ENCODE peak calls at places on chromosomes 16 and 17, in nine cellular contexts. One of them, this sample, is unnamed.

GRCh38 chr16:56985962-56986360 is 3.4 kb upstream of the NLRC5 start:
- DNase-seq in endothelial cell: no peak
- DNase-seq in Calu3: no peak
- DNase-seq in esophagus squamous epithelium: no peak
- DNase-seq in dorsolateral prefrontal cortex: no peak
- DNase-seq in lower leg skin: no peak
- DNase-seq in heart left ventricle: no peak
- DNase-seq in fibroblast of mammary gland: no peak
- DNase-seq in cardiac muscle cell: no peak
- DNase-seq in this sample: no peak

GRCh38 chr17:6231465-6231864 is 161.3 kb downstream of the WSCD1 start:
- DNase-seq in endothelial cell: no peak
- DNase-seq in Calu3: no peak
- DNase-seq in esophagus squamous epithelium: no peak
- DNase-seq in dorsolateral prefrontal cortex: no peak
- DNase-seq in lower leg skin: peak; percentile 57
- DNase-seq in heart left ventricle: no peak
- DNase-seq in fibroblast of mammary gland: no peak
- DNase-seq in cardiac muscle cell: no peak
- DNase-seq in this sample: no peak

GRCh38 chr16:4859190-4859899 is 12.1 kb downstream of the UBN1 start:
- DNase-seq in endothelial cell: no peak
- DNase-seq in Calu3: no peak
- DNase-seq in esophagus squamous epithelium: no peak
- DNase-seq in dorsolateral prefrontal cortex: no peak
- DNase-seq in lower leg skin: peak; percentile 61
- DNase-seq in heart left ventricle: no peak
- DNase-seq in fibroblast of mammary gland: no peak
- DNase-seq in cardiac muscle cell: no peak
- DNase-seq in this sample: no peak

GRCh38 chr17:45436625-45437460 is 4.2 kb upstream of the ARHGAP27 start:
- DNase-seq in endothelial cell: no peak
- DNase-seq in Calu3: no peak
- DNase-seq in esophagus squamous epithelium: no peak
- DNase-seq in dorsolateral prefrontal cortex: no peak
- DNase-seq in lower leg skin: no peak
- DNase-seq in heart left ventricle: no peak
- DNase-seq in fibroblast of mammary gland: no peak
- DNase-seq in cardiac muscle cell: no peak
- DNase-seq in this sample: no peak

GRCh38 chr17:67646472-67646871 is 71.3 kb upstream of the NOL11 start:
- DNase-seq in endothelial cell: no peak
- DNase-seq in Calu3: no peak
- DNase-seq in esophagus squamous epithelium: no peak
- DNase-seq in dorsolateral prefrontal cortex: no peak
- DNase-seq in lower leg skin: no peak
- DNase-seq in heart left ventricle: no peak
- DNase-seq in fibroblast of mammary gland: no peak
- DNase-seq in cardiac muscle cell: no peak
- DNase-seq in this sample: no peak

GRCh38 chr17:51650772-51651171 is 390.4 kb downstream of the UTP18 start:
- DNase-seq in endothelial cell: no peak
- DNase-seq in Calu3: no peak
- DNase-seq in esophagus squamous epithelium: no peak
- DNase-seq in dorsolateral prefrontal cortex: no peak
- DNase-seq in lower leg skin: no peak
- DNase-seq in heart left ventricle: no peak
- DNase-seq in fibroblast of mammary gland: no peak
- DNase-seq in cardiac muscle cell: no peak
- DNase-seq in this sample: no peak

GRCh38 chr17:44354582-44355309 is 8.9 kb downstream of the FAM171A2 start:
- DNase-seq in endothelial cell: peak; percentile 84
- DNase-seq in Calu3: no peak
- DNase-seq in esophagus squamous epithelium: no peak
- DNase-seq in dorsolateral prefrontal cortex: no peak
- DNase-seq in lower leg skin: no peak
- DNase-seq in heart left ventricle: peak; percentile 53
- DNase-seq in fibroblast of mammary gland: no peak
- DNase-seq in cardiac muscle cell: peak; percentile 79
- DNase-seq in this sample: peak; percentile 70

GRCh38 chr16:55569025-55569424 is 2.5 kb downstream of the CAPNS2 start:
- DNase-seq in endothelial cell: no peak
- DNase-seq in Calu3: no peak
- DNase-seq in esophagus squamous epithelium: no peak
- DNase-seq in dorsolateral prefrontal cortex: no peak
- DNase-seq in lower leg skin: no peak
- DNase-seq in heart left ventricle: no peak
- DNase-seq in fibroblast of mammary gland: peak; percentile 72
- DNase-seq in cardiac muscle cell: no peak
- DNase-seq in this sample: no peak

GRCh38 chr17:30395398-30396022 is 16.8 kb downstream of the CPD start:
- DNase-seq in endothelial cell: no peak
- DNase-seq in Calu3: no peak
- DNase-seq in esophagus squamous epithelium: no peak
- DNase-seq in dorsolateral prefrontal cortex: no peak
- DNase-seq in lower leg skin: no peak
- DNase-seq in heart left ventricle: no peak
- DNase-seq in fibroblast of mammary gland: no peak
- DNase-seq in cardiac muscle cell: no peak
- DNase-seq in this sample: no peak

GRCh38 chr16:67517178-67517492 is 11.5 kb upstream of the RIPOR1 start:
- DNase-seq in endothelial cell: no peak
- DNase-seq in Calu3: no peak
- DNase-seq in esophagus squamous epithelium: no peak
- DNase-seq in dorsolateral prefrontal cortex: no peak
- DNase-seq in lower leg skin: no peak
- DNase-seq in heart left ventricle: no peak
- DNase-seq in fibroblast of mammary gland: no peak
- DNase-seq in cardiac muscle cell: no peak
- DNase-seq in this sample: no peak

GRCh38 chr16:48505705-48506104 is 104.3 kb downstream of the N4BP1 start:
- DNase-seq in endothelial cell: no peak
- DNase-seq in Calu3: no peak
- DNase-seq in esophagus squamous epithelium: no peak
- DNase-seq in dorsolateral prefrontal cortex: no peak
- DNase-seq in lower leg skin: peak; percentile 37
- DNase-seq in heart left ventricle: no peak
- DNase-seq in fibroblast of mammary gland: no peak
- DNase-seq in cardiac muscle cell: no peak
- DNase-seq in this sample: no peak

GRCh38 chr16:48511716-48512115 is 98.3 kb downstream of the N4BP1 start:
- DNase-seq in endothelial cell: no peak
- DNase-seq in Calu3: no peak
- DNase-seq in esophagus squamous epithelium: no peak
- DNase-seq in dorsolateral prefrontal cortex: no peak
- DNase-seq in lower leg skin: peak; percentile 18
- DNase-seq in heart left ventricle: no peak
- DNase-seq in fibroblast of mammary gland: no peak
- DNase-seq in cardiac muscle cell: no peak
- DNase-seq in this sample: no peak

GRCh38 chr16:48507346-48507745 is 102.6 kb downstream of the N4BP1 start:
- DNase-seq in endothelial cell: no peak
- DNase-seq in Calu3: no peak
- DNase-seq in esophagus squamous epithelium: no peak
- DNase-seq in dorsolateral prefrontal cortex: no peak
- DNase-seq in lower leg skin: no peak
- DNase-seq in heart left ventricle: no peak
- DNase-seq in fibroblast of mammary gland: peak; percentile 32
- DNase-seq in cardiac muscle cell: no peak
- DNase-seq in this sample: no peak

GRCh38 chr16:48507886-48508285 is 102.1 kb downstream of the N4BP1 start:
- DNase-seq in endothelial cell: no peak
- DNase-seq in Calu3: no peak
- DNase-seq in esophagus squamous epithelium: no peak
- DNase-seq in dorsolateral prefrontal cortex: no peak
- DNase-seq in lower leg skin: peak; percentile 69
- DNase-seq in heart left ventricle: no peak
- DNase-seq in fibroblast of mammary gland: no peak
- DNase-seq in cardiac muscle cell: no peak
- DNase-seq in this sample: no peak

DNA sequence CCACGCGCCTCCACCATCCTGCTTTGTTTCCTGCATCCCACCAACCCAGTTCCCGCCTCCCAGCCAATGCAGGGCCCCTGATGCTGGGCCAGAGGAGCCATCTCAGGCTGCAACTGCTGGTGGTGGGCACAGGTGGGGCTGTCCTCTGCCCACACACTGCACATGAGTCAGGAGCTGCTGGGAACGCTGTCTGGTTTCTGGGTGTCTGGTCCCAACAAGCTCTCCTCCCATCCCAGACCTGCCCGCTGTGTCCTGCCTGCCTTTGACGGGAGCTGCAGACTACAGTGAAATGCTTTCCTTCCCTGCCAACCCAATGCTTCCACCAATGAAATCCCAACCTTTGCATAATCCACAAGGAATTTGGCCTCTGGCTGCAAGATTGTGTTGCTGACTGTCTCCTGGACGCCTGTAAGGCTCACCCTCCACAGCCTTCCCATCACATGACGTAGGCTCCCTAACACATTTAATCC is 98.9 kb downstream of the N4BP1 start:
- DNase-seq in endothelial cell: no peak
- DNase-seq in Calu3: no peak
- DNase-seq in esophagus squamous epithelium: no peak
- DNase-seq in dorsolateral prefrontal cortex: no peak
- DNase-seq in lower leg skin: peak; percentile 79
- DNase-seq in heart left ventricle: no peak
- DNase-seq in fibroblast of mammary gland: peak; percentile 75
- DNase-seq in cardiac muscle cell: no peak
- DNase-seq in this sample: no peak
- TF ChIP-seq CTCF in endothelial cell: no peak
- TF ChIP-seq CTCF in Calu3: no peak
- TF ChIP-seq CTCF in esophagus squamous epithelium: peak; percentile 10
- TF ChIP-seq CTCF in dorsolateral prefrontal cortex: no peak
- TF ChIP-seq CTCF in lower leg skin: no peak
- TF ChIP-seq CTCF in heart left ventricle: no peak
- TF ChIP-seq CTCF in fibroblast of mammary gland: no peak
- TF ChIP-seq CTCF in cardiac muscle cell: no peak
- TF ChIP-seq CTCF in this sample: no peak

GRCh38 chr17:7887038-7887481 is 1.5 kb upstream of the CHD3 start:
- DNase-seq in endothelial cell: no peak
- DNase-seq in Calu3: no peak
- DNase-seq in esophagus squamous epithelium: no peak
- DNase-seq in dorsolateral prefrontal cortex: no peak
- DNase-seq in lower leg skin: no peak
- DNase-seq in heart left ventricle: no peak
- DNase-seq in fibroblast of mammary gland: no peak
- DNase-seq in cardiac muscle cell: peak; percentile 42
- DNase-seq in this sample: no peak
- TF ChIP-seq CTCF in endothelial cell: no peak
- TF ChIP-seq CTCF in Calu3: no peak
- TF ChIP-seq CTCF in esophagus squamous epithelium: no peak
- TF ChIP-seq CTCF in dorsolateral prefrontal cortex: no peak
- TF ChIP-seq CTCF in lower leg skin: no peak
- TF ChIP-seq CTCF in heart left ventricle: no peak
- TF ChIP-seq CTCF in fibroblast of mammary gland: no peak
- TF ChIP-seq CTCF in cardiac muscle cell: no peak
- TF ChIP-seq CTCF in this sample: no peak

GRCh38 chr17:66583112-66583748 is 251.7 kb upstream of the CACNG5 start:
- DNase-seq in endothelial cell: no peak
- DNase-seq in Calu3: no peak
- DNase-seq in esophagus squamous epithelium: no peak
- DNase-seq in dorsolateral prefrontal cortex: no peak
- DNase-seq in lower leg skin: no peak
- DNase-seq in heart left ventricle: no peak
- DNase-seq in fibroblast of mammary gland: no peak
- DNase-seq in cardiac muscle cell: no peak
- DNase-seq in this sample: no peak

GRCh38 chr17:66582373-66583111 is 252.4 kb upstream of the CACNG5 start:
- DNase-seq in endothelial cell: no peak
- DNase-seq in Calu3: no peak
- DNase-seq in esophagus squamous epithelium: no peak
- DNase-seq in dorsolateral prefrontal cortex: no peak
- DNase-seq in lower leg skin: no peak
- DNase-seq in heart left ventricle: no peak
- DNase-seq in fibroblast of mammary gland: no peak
- DNase-seq in cardiac muscle cell: no peak
- DNase-seq in this sample: no peak

GRCh38 chr17:66580178-66580577 is 254.7 kb upstream of the CACNG5 start:
- DNase-seq in endothelial cell: no peak
- DNase-seq in Calu3: peak; percentile 5
- DNase-seq in esophagus squamous epithelium: no peak
- DNase-seq in dorsolateral prefrontal cortex: no peak
- DNase-seq in lower leg skin: no peak
- DNase-seq in heart left ventricle: peak; percentile 36
- DNase-seq in fibroblast of mammary gland: peak; percentile 28
- DNase-seq in cardiac muscle cell: peak; percentile 81
- DNase-seq in this sample: no peak

GRCh38 chr17:66578781-66579489 is 256.0 kb upstream of the CACNG5 start:
- DNase-seq in endothelial cell: no peak
- DNase-seq in Calu3: no peak
- DNase-seq in esophagus squamous epithelium: no peak
- DNase-seq in dorsolateral prefrontal cortex: no peak
- DNase-seq in lower leg skin: no peak
- DNase-seq in heart left ventricle: no peak
- DNase-seq in fibroblast of mammary gland: no peak
- DNase-seq in cardiac muscle cell: peak; percentile 33
- DNase-seq in this sample: no peak

DNA sequence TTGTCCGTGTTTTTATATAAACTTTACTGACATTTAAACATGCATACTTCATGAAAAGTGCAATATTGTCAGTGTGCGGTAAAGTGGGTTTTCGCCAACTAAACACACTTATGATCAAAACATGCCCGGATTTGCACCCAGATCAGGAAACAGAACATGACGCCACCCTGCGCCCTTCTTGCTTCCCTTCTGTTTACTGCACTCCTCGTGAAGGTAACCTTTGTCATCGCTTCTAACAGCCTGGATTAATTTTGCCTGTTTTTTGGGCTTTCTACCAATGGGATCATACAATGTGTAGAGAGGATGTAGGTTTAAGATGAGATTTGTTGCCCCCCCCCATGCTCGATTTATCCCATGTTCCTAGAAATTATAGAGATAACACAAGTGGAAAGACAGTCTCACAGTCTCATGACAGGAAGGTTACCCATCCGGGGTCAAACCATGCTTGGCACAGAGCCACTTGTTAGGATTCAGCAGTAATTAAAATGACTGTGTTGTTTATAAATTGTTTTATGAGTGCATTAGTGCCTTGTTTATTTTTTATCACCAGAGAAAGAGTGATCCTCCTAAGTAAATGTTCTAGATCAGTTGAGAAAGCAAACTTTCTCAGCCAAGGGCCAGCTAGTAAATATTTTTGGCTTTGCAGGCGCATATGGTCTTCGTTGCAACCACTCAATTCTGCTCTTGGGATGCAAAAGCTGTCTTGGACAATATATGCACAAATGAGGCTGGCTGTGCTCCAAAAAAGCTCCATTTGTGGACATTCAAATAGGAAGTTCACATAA is 254.1 kb upstream of the CACNG5 start:
- DNase-seq in endothelial cell: no peak
- DNase-seq in Calu3: no peak
- DNase-seq in esophagus squamous epithelium: no peak
- DNase-seq in dorsolateral prefrontal cortex: peak; percentile 23
- DNase-seq in lower leg skin: no peak
- DNase-seq in heart left ventricle: peak; percentile 44
- DNase-seq in fibroblast of mammary gland: peak; percentile 31
- DNase-seq in cardiac muscle cell: no peak
- DNase-seq in this sample: no peak
- TF ChIP-seq CTCF in endothelial cell: no peak
- TF ChIP-seq CTCF in Calu3: no peak
- TF ChIP-seq CTCF in esophagus squamous epithelium: no peak
- TF ChIP-seq CTCF in dorsolateral prefrontal cortex: no peak
- TF ChIP-seq CTCF in lower leg skin: no peak
- TF ChIP-seq CTCF in heart left ventricle: no peak
- TF ChIP-seq CTCF in fibroblast of mammary gland: no peak
- TF ChIP-seq CTCF in cardiac muscle cell: no peak
- TF ChIP-seq CTCF in this sample: no peak

GRCh38 chr17:10879110-10879509 is 41.2 kb upstream of the PIRT start:
- DNase-seq in endothelial cell: no peak
- DNase-seq in Calu3: peak; percentile 4
- DNase-seq in esophagus squamous epithelium: no peak
- DNase-seq in dorsolateral prefrontal cortex: peak; percentile 29
- DNase-seq in lower leg skin: no peak
- DNase-seq in heart left ventricle: peak; percentile 20
- DNase-seq in fibroblast of mammary gland: no peak
- DNase-seq in cardiac muscle cell: peak; percentile 61
- DNase-seq in this sample: peak; percentile 31
- TF ChIP-seq CTCF in endothelial cell: no peak
- TF ChIP-seq CTCF in Calu3: no peak
- TF ChIP-seq CTCF in esophagus squamous epithelium: peak; percentile 41
- TF ChIP-seq CTCF in dorsolateral prefrontal cortex: peak; percentile 59
- TF ChIP-seq CTCF in lower leg skin: no peak
- TF ChIP-seq CTCF in heart left ventricle: no peak
- TF ChIP-seq CTCF in fibroblast of mammary gland: peak; percentile 10
- TF ChIP-seq CTCF in cardiac muscle cell: peak; percentile 16
- TF ChIP-seq CTCF in this sample: peak; percentile 75

This sample was measured in progenitor cell of endocrine pancreas.